ENCODE peak calls at places on chromosome 11, in seven cellular contexts. W is Calu3, Y is left ventricle myocardium inferior, Z is GM20000, J is neural crest cell, S is ovary, V is progenitor cell of endocrine pancreas. T is an unnamed sample.
A peak's percentile ranks its signal among the peaks of the same experiment; 100 is the strongest.

GRCh38 chr11:130624946-130625345 is 176.5 kb downstream of the ADAMTS15 start:
- DNase-seq in W (no peak), Y (no peak), Z (no peak), J (no peak), S (no peak), V (no peak), T (no peak)

GRCh38 chr11:27865105-27865504 is 164.8 kb upstream of the BDNF start:
- DNase-seq in W (no peak), Y (no peak), Z (no peak), J (no peak), S (no peak), V (no peak), T (no peak)

GRCh38 chr11:23727821-23728220 is 769.0 kb upstream of the LUZP2 start:
- DNase-seq in W (peak; percentile 19), Y (no peak), Z (no peak), J (no peak), S (no peak), V (no peak), T (peak; percentile 12)

GRCh38 chr11:88806410-88806809 is 259.4 kb downstream of the GRM5 start:
- DNase-seq in W (no peak), Y (no peak), Z (peak; percentile 4), J (no peak), S (no peak), V (no peak), T (no peak)

GRCh38 chr11:108346451-108346850 is 120.9 kb downstream of the C11orf65 start:
- DNase-seq in W (no peak), Y (no peak), Z (no peak), J (no peak), S (no peak), V (no peak), T (no peak)

GRCh38 chr11:117908959-117909610 is 20.1 kb downstream of the TMPRSS13 start:
- DNase-seq in W (no peak), Y (no peak), Z (no peak), J (no peak), S (no peak), V (no peak), T (no peak)

GRCh38 chr11:71125150-71125549 is 127.2 kb downstream of the SHANK2 start:
- DNase-seq in W (no peak), Y (no peak), Z (no peak), J (no peak), S (no peak), V (no peak), T (no peak)

GRCh38 chr11:71114124-71114851 is 138.1 kb downstream of the SHANK2 start:
- DNase-seq in W (no peak), Y (no peak), Z (no peak), J (no peak), S (no peak), V (no peak), T (no peak)

GRCh38 chr11:120815260-120816100 is 208.4 kb upstream of the TBCEL start:
- DNase-seq in W (no peak), Y (no peak), Z (no peak), J (no peak), S (no peak), V (no peak), T (no peak)

DNA sequence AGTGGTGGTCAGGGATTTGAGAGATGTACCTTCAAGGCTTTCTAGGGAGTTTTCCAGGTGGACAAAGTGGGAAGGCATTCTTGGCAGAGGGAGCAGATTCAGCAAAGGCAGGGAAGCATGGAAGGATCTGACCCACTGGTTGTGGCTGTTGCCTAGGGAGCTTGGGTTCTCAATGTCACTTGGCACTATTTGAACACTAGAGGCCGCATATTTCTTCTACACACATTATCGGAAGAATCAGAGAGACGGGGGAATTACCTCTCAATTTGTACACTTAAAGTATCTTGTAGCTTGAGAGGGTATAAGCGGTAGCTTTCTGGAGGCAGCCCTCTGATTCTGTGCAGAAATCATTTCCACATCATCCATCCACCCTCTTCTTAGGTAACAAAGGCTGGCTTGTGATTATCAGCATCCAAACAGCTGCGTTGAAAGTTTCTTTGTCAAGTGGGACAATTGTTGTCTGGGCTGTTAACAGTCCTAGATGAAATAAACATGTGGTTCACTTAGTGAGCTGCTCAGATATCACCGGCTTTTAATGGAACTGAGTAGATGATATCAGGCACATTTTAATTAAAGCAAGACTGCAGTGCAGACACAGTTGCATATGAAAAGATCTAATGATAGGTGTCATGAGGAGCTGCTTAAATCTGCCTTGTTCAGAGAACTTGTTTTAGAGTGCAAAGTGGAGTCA is 2.6 kb downstream of the NELL1 start:
- DNase-seq in W (no peak), Y (no peak), Z (peak; percentile 38), J (no peak), S (no peak), V (no peak), T (no peak)
- TF ChIP-seq CTCF in W (no peak), Y (no peak), Z (no peak), J (peak; percentile 38), S (no peak), V (peak; percentile 41), T (peak; percentile 26)

DNA sequence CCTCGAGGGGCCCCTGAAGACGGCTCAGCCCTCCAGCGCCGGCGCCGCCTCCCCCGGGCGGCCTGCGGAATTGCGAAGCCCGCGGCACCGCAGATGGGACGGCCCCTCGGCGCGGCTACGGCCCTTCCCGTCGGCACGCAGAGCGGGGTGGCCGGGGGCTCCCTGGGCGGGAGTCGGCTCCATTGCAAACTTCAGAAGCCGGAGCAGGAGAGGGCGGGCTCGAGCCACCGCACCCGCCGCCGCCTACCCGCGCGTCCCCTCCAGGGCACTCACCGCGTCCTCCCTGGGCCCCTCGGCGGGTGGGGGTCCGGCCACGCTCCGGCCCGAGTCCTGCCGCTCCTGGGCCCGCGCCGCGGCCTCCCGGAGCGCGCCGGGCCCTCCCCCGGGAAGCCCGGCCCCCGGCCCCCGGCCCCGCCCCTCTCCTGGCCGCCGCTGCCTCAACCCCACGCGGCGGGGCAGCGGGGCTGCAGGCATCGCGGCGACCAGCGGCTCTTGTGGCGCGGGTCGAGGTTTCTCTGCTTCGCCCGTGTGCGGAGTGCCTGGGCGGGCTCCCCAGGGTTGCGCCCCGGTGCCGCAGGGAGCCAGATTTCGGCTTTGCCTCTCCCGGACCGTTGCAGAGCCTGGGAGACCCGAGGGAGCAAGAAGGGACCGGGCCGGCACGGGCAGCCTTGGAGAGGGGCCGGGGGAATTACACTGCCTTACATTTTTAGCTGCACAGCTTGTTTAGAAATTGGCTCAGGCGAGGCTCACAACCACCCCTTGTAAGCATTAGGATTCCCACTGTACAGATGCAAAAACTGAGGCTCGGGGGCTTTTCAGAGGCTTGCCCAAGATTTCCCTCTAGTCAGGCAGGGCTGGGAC is at the start of gene PACSIN3:
- DNase-seq in W (peak; percentile 71), Y (peak; percentile 69), Z (peak; percentile 85), J (peak; percentile 47), S (peak; percentile 63), V (peak; percentile 55), T (no peak)
- TF ChIP-seq CTCF in W (no peak), Y (no peak), Z (no peak), J (peak; percentile 47), S (no peak), V (no peak), T (no peak)

DNA sequence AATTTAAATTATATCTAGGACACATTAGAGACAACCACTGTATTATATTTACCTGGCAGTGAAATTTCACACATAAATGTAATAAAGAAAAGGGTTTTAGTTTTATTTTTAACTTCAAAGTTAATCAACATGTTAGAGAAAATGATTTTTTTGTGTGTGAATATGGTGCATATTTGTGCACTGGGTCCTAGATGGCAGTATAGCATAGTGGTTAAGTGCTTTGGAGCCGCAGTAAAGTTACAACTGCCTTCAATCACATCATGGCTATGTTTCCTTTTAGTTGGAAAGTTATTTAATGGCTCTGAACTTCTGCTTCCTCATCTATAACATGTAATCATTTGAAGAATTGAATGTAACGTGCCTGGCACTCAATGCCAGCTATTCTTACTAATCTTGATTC is 108.9 kb upstream of the DDI1 start:
- DNase-seq in W (no peak), Y (no peak), Z (peak; percentile 23), J (no peak), S (no peak), V (no peak), T (no peak)
- TF ChIP-seq CTCF in W (no peak), Y (peak; percentile 57), Z (peak; percentile 38), J (peak; percentile 63), S (no peak), V (peak; percentile 29), T (peak; percentile 44)

GRCh38 chr11:102933627-102934026 is 21.9 kb downstream of the MMP13 start:
- DNase-seq in W (no peak), Y (no peak), Z (no peak), J (no peak), S (no peak), V (no peak), T (no peak)

GRCh38 chr11:102932678-102933077 is 22.9 kb downstream of the MMP13 start:
- DNase-seq in W (no peak), Y (no peak), Z (no peak), J (no peak), S (no peak), V (no peak), T (no peak)

GRCh38 chr11:102934735-102935134 is 20.8 kb downstream of the MMP13 start:
- DNase-seq in W (no peak), Y (no peak), Z (no peak), J (no peak), S (no peak), V (no peak), T (no peak)

GRCh38 chr11:102936864-102937509 is 18.5 kb downstream of the MMP13 start:
- DNase-seq in W (no peak), Y (no peak), Z (no peak), J (no peak), S (no peak), V (no peak), T (no peak)

GRCh38 chr11:102935514-102935913 is 20.0 kb downstream of the MMP13 start:
- DNase-seq in W (no peak), Y (no peak), Z (no peak), J (no peak), S (no peak), V (no peak), T (no peak)
- TF ChIP-seq CTCF in W (peak; percentile 18), Y (no peak), Z (no peak), J (no peak), S (no peak), V (no peak), T (peak; percentile 22)

DNA sequence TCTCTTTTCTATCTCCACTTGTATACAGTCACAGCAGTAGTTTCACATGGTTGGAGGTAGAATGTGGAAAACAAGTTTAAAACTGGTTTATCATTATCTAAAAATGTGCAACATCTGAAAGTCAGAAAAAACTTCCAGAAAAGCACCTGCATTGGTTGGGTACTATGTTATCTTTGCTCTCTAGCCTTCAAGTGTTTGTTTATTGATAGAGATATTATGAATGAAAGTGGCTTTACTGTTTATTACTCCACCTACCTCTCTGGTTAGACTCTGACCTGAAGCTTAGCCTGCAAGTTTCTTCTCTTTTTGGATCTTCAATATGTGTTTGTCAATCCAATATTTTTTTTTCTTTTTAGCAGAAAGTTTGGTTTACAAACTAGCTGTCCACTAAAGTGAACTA is 2161.4 kb upstream of the RAG2 start:
- DNase-seq in W (no peak), Y (no peak), Z (no peak), J (no peak), S (no peak), V (no peak), T (no peak)
- TF ChIP-seq CTCF in W (no peak), Y (no peak), Z (no peak), J (no peak), S (no peak), V (no peak), T (no peak)

T was measured in HFF-Myc.